ENCODE peak calls at places on chromosomes 6 and 20, in four cellular contexts. O is stomach, Z is HCT116, I is neural progenitor cell. L is an unnamed sample.

GRCh38 chr20:50111120-50111828 is 1.7 kb downstream of the UBE2V1 start:
- DNase-seq in O (no peak), Z (no peak), I (no peak), L (peak)

GRCh38 chr6:168706471-168707177 is 265.6 kb downstream of the SMOC2 start:
- DNase-seq in O (no peak), Z (no peak), I (no peak), L (no peak)

GRCh38 chr20:34468956-34469355 is 47.3 kb upstream of the DYNLRB1 start:
- DNase-seq in O (no peak), I (no peak), Z (no peak), L (no peak)

GRCh38 chr6:81380718-81381338 is 371.7 kb downstream of the TENT5A start:
- DNase-seq in O (no peak), Z (no peak), I (no peak), L (no peak)

GRCh38 chr20:57124800-57125399 is 141.5 kb downstream of the BMP7 start:
- DNase-seq in Z (no peak), O (no peak), I (no peak), L (no peak)

GRCh38 chr6:1103945-1104623 is 207.8 kb upstream of the FOXQ1 start:
- DNase-seq in I (peak), O (no peak), Z (no peak), L (no peak)

GRCh38 chr20:40960101-40960500 is 68.5 kb upstream of the TOP1 start:
- DNase-seq in O (peak), Z (no peak), I (no peak), L (no peak)

GRCh38 chr6:74607934-74608333 is 597.9 kb downstream of the COL12A1 start:
- DNase-seq in Z (no peak), O (no peak), I (peak), L (peak)

GRCh38 chr6:34953084-34954025 is 64.3 kb downstream of the ANKS1A start:
- DNase-seq in I (no peak), O (no peak), Z (peak), L (peak)

GRCh38 chr20:10454135-10454750 is 19.1 kb downstream of the SLX4IP start:
- DNase-seq in Z (no peak), O (no peak), I (no peak), L (no peak)

GRCh38 chr6:157514659-157515496 is 133.9 kb downstream of the ZDHHC14 start:
- DNase-seq in O (no peak), Z (no peak), I (no peak), L (peak)

GRCh38 chr6:99614430-99615161 is 8.0 kb downstream of the PRDM13 start:
- DNase-seq in Z (no peak), O (no peak), I (peak), L (no peak)

GRCh38 chr6:11179978-11180303 is 52.5 kb downstream of the NEDD9 start:
- DNase-seq in O (no peak), I (no peak), Z (no peak), L (no peak)

GRCh38 chr6:163229050-163229449 is 185.5 kb upstream of the QKI start:
- DNase-seq in O (no peak), I (no peak), Z (no peak), L (no peak)

GRCh38 chr6:75402296-75402695 is 91.3 kb downstream of the FILIP1 start:
- DNase-seq in Z (peak), I (no peak), O (no peak), L (peak)

GRCh38 chr6:33700391-33701050 is 11.0 kb downstream of the UQCC2 start:
- DNase-seq in O (peak), I (peak), Z (peak), L (peak)

GRCh38 chr6:107576852-107577251 is 86.9 kb downstream of the SOBP start:
- DNase-seq in O (no peak), I (no peak), Z (no peak), L (peak)

GRCh38 chr6:12223383-12223782 is 66.8 kb upstream of the EDN1 start:
- DNase-seq in I (no peak), Z (no peak), O (no peak), L (no peak)

GRCh38 chr6:64683682-64684081 is 1023.3 kb downstream of the EYS start:
- DNase-seq in O (peak), I (peak), Z (no peak), L (no peak)

GRCh38 chr6:161594412-161594811 is 320.6 kb upstream of the AGPAT4 start:
- DNase-seq in I (no peak), Z (no peak), O (no peak), L (no peak)

GRCh38 chr6:161476711-161477110 is 202.8 kb upstream of the AGPAT4 start:
- DNase-seq in O (no peak), I (no peak), Z (no peak), L (peak)

GRCh38 chr6:115721564-115721963 is 339.1 kb downstream of the FRK start:
- DNase-seq in O (no peak), I (no peak), Z (no peak), L (no peak)

GRCh38 chr6:169190144-169190584 is 63.5 kb downstream of the THBS2 start:
- DNase-seq in I (no peak), O (no peak), Z (no peak), L (peak)

GRCh38 chr6:34298941-34299340 is 50.1 kb upstream of the SMIM29 start:
- DNase-seq in I (no peak), Z (no peak), O (no peak), L (no peak)

GRCh38 chr20:23086056-23086551 is at the start of gene CD93:
- DNase-seq in O (no peak), I (no peak), Z (no peak), L (peak)

GRCh38 chr20:46637861-46638366 is 13.3 kb downstream of the SLC13A3 start:
- DNase-seq in O (no peak), I (no peak), Z (no peak), L (no peak)

GRCh38 chr20:46636981-46637860 is 14.0 kb downstream of the SLC13A3 start:
- DNase-seq in I (no peak), O (no peak), Z (no peak), L (no peak)

GRCh38 chr20:46635514-46636091 is 15.7 kb downstream of the SLC13A3 start:
- DNase-seq in I (no peak), O (no peak), Z (no peak), L (no peak)

GRCh38 chr20:46634528-46634927 is 16.7 kb downstream of the SLC13A3 start:
- DNase-seq in Z (no peak), I (no peak), O (no peak), L (no peak)

DNA sequence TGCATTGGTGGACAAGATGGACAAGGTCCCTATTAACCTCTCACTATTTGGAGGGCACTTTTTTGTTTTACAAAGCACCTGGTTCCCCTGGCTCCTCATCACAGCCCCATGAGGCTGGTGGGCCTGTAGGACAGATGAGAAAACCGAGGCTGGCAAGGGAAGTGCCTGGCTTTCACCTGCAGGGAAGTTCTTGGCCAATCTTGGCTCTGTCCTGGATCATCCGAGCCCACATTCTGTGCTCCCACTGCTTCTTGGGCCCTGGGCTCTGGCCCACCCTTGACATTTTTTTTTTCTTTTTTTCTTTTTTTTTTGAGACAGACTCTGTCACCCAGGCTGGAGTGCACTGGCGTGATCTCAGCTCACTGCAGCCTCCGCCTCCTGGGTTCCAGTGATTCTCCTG is 14.7 kb downstream of the SLC13A3 start:
- DNase-seq in I (no peak), Z (no peak), O (no peak), L (no peak)
- TF ChIP-seq CTCF in I (no peak), Z (no peak), O (no peak), L (no peak)

GRCh38 chr6:149419696-149420404 is 19.8 kb downstream of the SUMO4 start:
- DNase-seq in Z (no peak), O (no peak), I (no peak), L (no peak)
- H3K4me3 ChIP-seq in Z (no peak), O (no peak), I (no peak), L (no peak)

DNA sequence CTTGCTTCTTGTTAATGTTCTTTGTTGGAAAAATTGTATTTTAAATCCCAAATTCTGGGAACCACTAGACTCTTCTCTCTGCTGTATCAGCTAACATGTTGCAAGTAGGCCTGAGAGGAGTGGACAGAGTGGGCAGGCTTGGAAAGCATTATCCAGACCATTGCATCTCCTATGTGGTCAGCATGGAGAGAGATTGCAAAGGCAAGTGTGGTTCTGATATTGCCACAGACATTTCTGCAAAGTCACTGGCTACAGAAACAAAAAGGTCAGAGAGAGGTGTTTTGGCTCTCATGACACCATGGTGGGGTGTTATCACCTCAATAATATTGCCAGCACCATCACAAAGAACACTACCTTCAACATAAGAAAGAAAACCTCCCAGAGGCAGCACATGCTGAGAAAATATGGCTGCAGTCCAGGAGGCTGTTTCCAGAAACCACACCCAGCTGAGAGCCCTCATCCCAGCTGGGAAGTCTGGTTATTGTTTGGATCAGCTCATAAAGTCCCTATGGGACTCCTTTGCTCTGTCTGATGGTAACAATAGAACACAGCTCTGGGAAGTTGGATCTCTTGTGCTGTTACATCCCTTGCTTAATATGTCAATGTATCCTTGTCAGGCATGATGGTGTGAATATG is 78.2 kb upstream of the TBX18 start:
- DNase-seq in O (no peak), I (no peak), Z (no peak), L (peak)
- TF ChIP-seq CTCF in O (no peak), I (no peak), Z (no peak), L (no peak)

DNA sequence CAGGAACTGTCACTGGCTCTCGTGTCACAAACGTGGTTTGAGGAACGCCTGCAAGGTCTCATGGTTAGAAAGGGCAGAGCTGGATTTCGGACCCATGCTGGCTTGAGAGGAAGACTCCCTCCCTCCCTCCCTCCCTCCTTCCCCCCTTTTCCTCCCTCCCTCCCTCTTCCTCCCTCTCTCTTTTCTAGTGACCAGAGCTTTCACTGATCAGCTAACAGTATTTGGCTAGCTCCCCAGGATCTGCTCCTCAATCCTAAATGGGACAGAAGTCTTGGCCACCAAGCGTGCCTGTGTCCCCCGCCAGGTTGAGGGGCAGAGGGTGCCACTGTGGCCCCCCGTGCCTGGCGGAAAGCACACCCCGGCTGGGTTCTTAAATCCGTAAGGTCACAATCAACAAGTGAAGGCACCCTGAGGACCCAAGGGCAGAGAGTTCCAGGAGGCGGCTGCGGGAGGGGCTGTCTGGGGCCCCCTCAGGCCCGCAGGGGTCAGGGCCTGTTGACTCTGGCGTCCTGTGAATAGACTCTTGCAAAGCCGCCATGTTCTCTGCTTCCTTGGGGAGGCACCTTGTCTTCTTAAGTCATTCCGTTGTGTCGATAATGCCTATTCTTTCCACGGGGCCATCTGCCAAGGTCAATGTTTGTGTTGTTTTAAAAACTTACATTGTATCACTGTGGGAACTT is 38.9 kb upstream of the STX16 start:
- DNase-seq in O (peak), I (no peak), Z (no peak), L (peak)
- H3K4me3 ChIP-seq in O (no peak), I (no peak), Z (no peak), L (no peak)

GRCh38 chr6:165922309-165922794 is 245.3 kb downstream of the TBXT start:
- DNase-seq in Z (no peak), O (no peak), I (no peak), L (peak)
- TF ChIP-seq CTCF in Z (no peak), O (no peak), I (no peak), L (no peak)

DNA sequence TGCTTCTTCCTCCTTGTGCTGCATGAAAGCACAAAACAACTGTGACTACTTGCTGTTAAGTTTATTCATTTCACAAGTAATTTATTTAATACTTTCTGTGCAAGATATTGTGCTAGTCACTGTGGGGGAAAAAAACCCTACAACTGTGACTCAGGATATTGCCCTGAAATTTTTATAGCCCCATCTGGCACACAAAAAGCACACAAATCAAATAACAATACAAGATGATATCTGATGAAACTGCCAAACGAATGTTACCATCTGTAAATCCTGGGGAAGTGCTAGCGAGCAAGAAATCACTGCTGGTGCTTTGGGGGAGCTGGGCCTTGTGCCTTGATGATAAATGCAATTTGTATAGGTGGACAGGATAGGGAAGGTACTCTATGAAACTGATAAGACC is 115.5 kb downstream of the RTN4IP1 start:
- DNase-seq in Z (no peak), O (no peak), I (no peak), L (peak)
- H3K4me3 ChIP-seq in Z (no peak), O (no peak), I (no peak), L (peak)

GRCh38 chr20:4569092-4569491 is 152.6 kb upstream of the PRND start:
- DNase-seq in O (no peak), Z (no peak), I (no peak), L (no peak)
- TF ChIP-seq CTCF in O (no peak), Z (no peak), I (peak), L (peak)

GRCh38 chr6:37258716-37259115 is 772 bp upstream of the TMEM217 start:
- DNase-seq in O (no peak), I (no peak), Z (no peak), L (peak)
- H3K4me3 ChIP-seq in O (peak), I (peak), Z (peak), L (peak)

GRCh38 chr6:123434186-123434585 is 202.6 kb downstream of the TRDN start:
- DNase-seq in I (no peak), Z (no peak), O (no peak), L (peak)
- TF ChIP-seq CTCF in I (no peak), Z (no peak), O (no peak), L (no peak)

GRCh38 chr20:63284544-63284949 is 8.4 kb upstream of the COL20A1 start:
- DNase-seq in Z (no peak), I (no peak), O (no peak), L (no peak)

GRCh38 chr20:63282946-63283345 is 10.0 kb upstream of the COL20A1 start:
- DNase-seq in O (no peak), I (no peak), Z (no peak), L (no peak)

GRCh38 chr20:63284981-63285524 is 7.9 kb upstream of the COL20A1 start:
- DNase-seq in O (no peak), I (no peak), Z (no peak), L (no peak)

GRCh38 chr20:63283397-63284082 is 9.4 kb upstream of the COL20A1 start:
- DNase-seq in O (no peak), Z (no peak), I (no peak), L (no peak)

DNA sequence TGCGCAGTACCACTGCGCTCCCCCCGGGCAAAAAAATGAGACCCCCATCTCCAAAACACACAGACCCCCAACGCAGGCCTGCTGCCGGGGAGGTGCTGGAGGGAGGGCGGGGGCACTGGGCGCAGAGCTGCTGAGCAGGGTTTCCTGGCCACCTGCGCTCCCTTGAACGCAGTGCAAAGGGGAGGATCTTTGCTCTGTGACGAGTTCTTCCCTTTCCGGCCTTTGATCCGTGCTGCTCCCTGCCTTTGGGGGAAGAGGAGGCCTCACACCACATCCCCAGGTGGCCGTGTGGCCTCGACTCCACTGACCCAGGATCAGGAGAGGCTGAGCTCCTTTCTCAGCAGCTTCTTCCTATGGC is 8.9 kb upstream of the COL20A1 start:
- DNase-seq in Z (no peak), O (no peak), I (no peak), L (no peak)
- H3K4me3 ChIP-seq in Z (no peak), O (no peak), I (no peak), L (no peak)